ENCODE peak calls at places on chromosome X, in seven cellular contexts. T is HepG2, J is Panc1, V is breast epithelium, L is SK-N-SH, S is stomach, K is spleen. Z is an unnamed sample.

GRCh38 chrX:118603981-118604380 is 108.4 kb downstream of the DOCK11 start:
- DNase-seq in L (peak; percentile 44), V (no peak), T (peak; percentile 50), J (peak; percentile 59), S (peak; percentile 36), K (no peak), Z (no peak)

GRCh38 chrX:150298841-150299551 is 64.1 kb upstream of the MAMLD1 start:
- DNase-seq in V (no peak), J (no peak), S (no peak), T (no peak), L (no peak), K (no peak), Z (no peak)

GRCh38 chrX:40418413-40419195 is 162.2 kb upstream of the ATP6AP2 start:
- DNase-seq in L (no peak), V (no peak), J (no peak), S (no peak), T (no peak), K (no peak), Z (no peak)

GRCh38 chrX:154775611-154776349 is 13.1 kb downstream of the DKC1 start:
- DNase-seq in T (no peak), V (no peak), K (no peak), S (no peak), L (no peak), J (no peak), Z (no peak)

GRCh38 chrX:23008431-23009099 is 8.8 kb downstream of the DDX53 start:
- DNase-seq in T (peak; percentile 1), K (no peak), L (peak; percentile 20), S (no peak), V (no peak), J (peak; percentile 2), Z (no peak)

GRCh38 chrX:110699109-110699508 is 96.5 kb downstream of the CHRDL1 start:
- DNase-seq in K (no peak), L (no peak), V (no peak), J (no peak), T (no peak), S (no peak), Z (no peak)

GRCh38 chrX:141220342-141221008 is 21.8 kb downstream of the SPANXC start:
- DNase-seq in V (no peak), S (no peak), K (no peak), J (peak; percentile 35), L (no peak), T (no peak), Z (no peak)

GRCh38 chrX:97529801-97530200 is 646.1 kb downstream of the RPA4 start:
- DNase-seq in K (no peak), J (no peak), S (no peak), V (no peak), L (no peak), T (no peak), Z (no peak)

GRCh38 chrX:19842542-19842941 is 44.9 kb downstream of the SH3KBP1 start:
- DNase-seq in J (no peak), T (no peak), L (no peak), V (no peak), S (no peak), K (no peak), Z (no peak)
- H3K27ac ChIP-seq in J (no peak overlapping the region), T (no peak overlapping the region), L (no peak overlapping the region), V (no peak overlapping the region), S (no peak overlapping the region), K (no peak overlapping the region), Z (no peak overlapping the region)

GRCh38 chrX:53084863-53085262 is 2.7 kb downstream of the TSPYL2 start:
- DNase-seq in J (no peak), L (no peak), S (no peak), V (no peak), K (peak; percentile 66), T (no peak), Z (no peak)

GRCh38 chrX:53082773-53083616 is 828 bp downstream of the TSPYL2 start:
- DNase-seq in V (no peak), J (no peak), L (no peak), S (no peak), K (no peak), T (no peak), Z (no peak)

GRCh38 chrX:53085661-53086229 is 3.6 kb downstream of the TSPYL2 start:
- DNase-seq in K (no peak), L (no peak), J (no peak), V (no peak), S (no peak), T (no peak), Z (no peak)

GRCh38 chrX:53081925-53082772 is at the start of gene TSPYL2:
- DNase-seq in K (peak; percentile 96), L (peak; percentile 92), V (peak; percentile 93), S (peak; percentile 94), J (peak; percentile 81), T (peak; percentile 90), Z (peak; percentile 96)

DNA sequence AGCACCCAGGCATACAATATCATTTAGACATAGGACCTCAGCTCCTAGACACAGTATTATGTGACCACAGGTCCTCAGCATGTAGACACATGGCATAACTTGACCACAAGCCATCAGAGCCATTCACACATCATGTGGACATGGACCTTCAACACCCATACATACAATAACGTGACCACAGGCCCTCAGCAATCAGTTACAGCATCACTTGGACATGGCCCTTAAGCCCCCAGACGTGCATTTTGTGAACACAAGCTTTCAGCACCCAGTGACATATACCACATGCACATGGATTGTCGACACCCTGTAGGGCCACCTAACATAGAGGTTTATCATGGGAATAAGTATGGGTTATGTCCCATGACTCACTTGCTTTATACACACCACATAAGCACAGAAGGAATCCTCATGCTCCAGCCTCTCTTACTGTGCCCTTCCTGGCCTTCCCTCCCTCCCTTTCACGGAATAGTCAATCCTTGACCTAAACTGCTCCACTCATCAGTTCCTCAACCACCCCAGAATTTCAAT is 1.9 kb downstream of the TSPYL2 start:
- DNase-seq in S (no peak), J (no peak), K (no peak), T (no peak), L (no peak), V (no peak), Z (no peak)
- H3K4me3 ChIP-seq in S (peak overlapping the region; percentile 69), J (no peak overlapping the region), K (peak overlapping the region; percentile 51), T (no peak overlapping the region), L (no peak overlapping the region), V (peak overlapping the region; percentile 77), Z (peak overlapping the region; percentile 77)

GRCh38 chrX:132609449-132609848 is 120.6 kb upstream of the MBNL3 start:
- DNase-seq in L (no peak), S (no peak), T (no peak), J (no peak), V (no peak), K (no peak), Z (no peak)

GRCh38 chrX:132602701-132603100 is 113.9 kb upstream of the MBNL3 start:
- DNase-seq in S (no peak), K (no peak), L (no peak), T (peak; percentile 34), J (no peak), V (no peak), Z (no peak)

GRCh38 chrX:132603700-132604286 is 115.0 kb upstream of the MBNL3 start:
- DNase-seq in V (no peak), L (no peak), J (no peak), T (peak; percentile 83), K (no peak), S (no peak), Z (no peak)
- TF ChIP-seq POLR2AphosphoS5 in V (no peak), L (no peak), J (no peak), T (no peak), K (no peak), S (no peak), Z (no peak)

DNA sequence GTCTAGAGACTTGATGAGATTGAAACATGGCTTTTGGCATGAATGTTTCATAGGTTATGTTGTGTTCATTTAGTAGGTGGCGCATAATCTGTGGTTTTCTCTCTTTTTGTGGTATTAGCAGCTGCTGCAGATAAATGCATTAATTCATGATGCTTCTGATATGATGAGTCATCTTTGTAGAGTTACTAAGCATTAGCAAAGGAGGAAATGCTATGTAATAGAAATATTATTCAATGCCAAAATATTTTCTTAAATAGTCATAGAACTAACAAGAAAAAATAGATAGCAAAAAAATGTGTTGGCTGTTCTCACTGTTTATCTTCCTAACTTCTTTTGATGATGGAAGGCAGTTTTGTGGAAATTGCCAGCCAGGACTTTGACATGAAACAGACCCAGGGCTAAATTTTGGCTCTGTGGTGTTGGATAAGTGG is 3.6 kb downstream of the ZXDB start:
- DNase-seq in T (no peak), L (no peak), K (no peak), S (no peak), V (no peak), J (no peak), Z (no peak)
- H3K27ac ChIP-seq in T (peak overlapping the region; percentile 61), L (peak overlapping the region; percentile 87), K (no peak overlapping the region), S (peak overlapping the region; percentile 28), V (no peak overlapping the region), J (peak overlapping the region; percentile 39), Z (no peak overlapping the region)

GRCh38 chrX:72307646-72308051 is 1.9 kb upstream of the CITED1 start:
- DNase-seq in K (no peak), S (no peak), V (no peak), T (no peak), J (no peak), L (no peak), Z (no peak)

GRCh38 chrX:72306851-72307645 is 1.3 kb upstream of the CITED1 start:
- DNase-seq in T (peak; percentile 17), S (peak; percentile 63), J (no peak), K (peak; percentile 88), L (peak; percentile 87), V (no peak), Z (peak; percentile 80)

GRCh38 chrX:72309297-72310071 is 3.8 kb upstream of the CITED1 start:
- DNase-seq in V (no peak), J (no peak), L (no peak), K (no peak), S (no peak), T (no peak), Z (no peak)

GRCh38 chrX:72308209-72308565 is 2.5 kb upstream of the CITED1 start:
- DNase-seq in V (no peak), S (no peak), L (no peak), J (no peak), K (no peak), T (no peak), Z (no peak)

DNA sequence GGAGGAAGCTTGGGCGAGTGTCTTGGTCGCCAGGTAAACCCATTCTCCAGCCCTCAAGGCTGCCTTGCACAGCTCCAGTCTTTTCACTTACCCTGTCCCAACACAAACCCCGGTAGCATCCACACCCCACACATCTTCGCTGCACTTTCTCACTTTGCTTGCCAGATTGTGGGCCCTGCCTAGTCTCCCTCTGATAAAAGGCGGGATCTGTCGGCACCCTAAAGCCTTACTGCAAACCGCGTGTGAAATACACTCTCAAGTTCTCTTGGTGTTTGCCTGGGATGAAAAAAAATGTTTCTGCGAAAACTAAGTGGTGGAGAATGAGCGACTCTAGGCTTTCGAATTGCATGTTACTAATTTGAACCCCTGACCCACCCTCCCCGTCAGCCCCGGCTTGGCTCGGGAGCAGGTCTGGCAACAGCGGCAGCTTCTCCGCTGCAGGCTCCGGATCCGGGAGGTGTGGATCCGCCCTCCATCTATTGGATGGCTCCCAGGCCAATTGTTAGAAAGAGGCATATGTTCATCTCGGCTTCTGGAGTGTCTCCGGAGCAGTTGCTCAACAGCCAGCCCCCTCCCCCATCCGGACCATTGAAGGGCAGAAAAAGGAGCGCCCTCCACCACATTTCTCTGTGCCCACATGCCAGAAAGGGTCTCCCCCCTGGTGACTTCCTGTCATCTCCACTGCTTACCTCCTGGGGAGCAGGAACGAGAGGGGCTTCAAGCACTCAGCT is 3.0 kb upstream of the CITED1 start:
- DNase-seq in V (peak; percentile 59), J (peak; percentile 42), T (peak; percentile 27), S (peak; percentile 64), K (peak; percentile 80), L (peak; percentile 92), Z (no peak)
- H3K4me3 ChIP-seq in V (peak overlapping the region; percentile 13), J (peak overlapping the region; percentile 33), T (no peak overlapping the region), S (peak overlapping the region; percentile 59), K (peak overlapping the region; percentile 16), L (peak overlapping the region; percentile 31), Z (peak overlapping the region; percentile 61)

Z was measured in suprapubic skin.